ENCODE peak calls at places on chromosome 5, in seven cellular contexts. R, I, G, Z, N, U and B are unnamed samples.
A peak's percentile ranks its signal among the peaks of the same experiment; 100 is the strongest.

GRCh38 chr5:6716634-6717149 is 3.5 kb downstream of the TENT4A start:
- DNase-seq in R (no peak), I (no peak), G (no peak), Z (no peak), N (no peak), U (no peak), B (no peak)

GRCh38 chr5:77644443-77645157 is 6.1 kb upstream of the OTP start:
- DNase-seq in R (no peak), I (no peak), G (no peak), Z (no peak), N (no peak), U (no peak), B (no peak)

GRCh38 chr5:129511291-129511690 is 51.2 kb downstream of the ADAMTS19 start:
- DNase-seq in R (no peak), I (no peak), G (no peak), Z (no peak), N (no peak), U (no peak), B (no peak)

GRCh38 chr5:92969781-92970237 is 611.2 kb downstream of the NR2F1-AS1 start:
- DNase-seq in R (no peak), I (no peak), G (no peak), Z (no peak), N (peak; percentile 98), U (no peak), B (peak; percentile 9)

GRCh38 chr5:107671742-107672211 is 1.0 kb upstream of the EFNA5 start:
- DNase-seq in R (peak; percentile 62), I (no peak), G (no peak), Z (peak; percentile 47), N (no peak), U (peak; percentile 78), B (peak; percentile 86)

GRCh38 chr5:66881475-66882161 is 285.4 kb downstream of the MAST4 start:
- DNase-seq in R (no peak), I (no peak), G (no peak), Z (no peak), N (no peak), U (peak; percentile 87), B (peak; percentile 84)

GRCh38 chr5:171757853-171758535 is 27.6 kb upstream of the SMIM23 start:
- DNase-seq in R (peak; percentile 46), I (no peak), G (no peak), Z (peak; percentile 67), N (peak; percentile 30), U (peak; percentile 92), B (peak; percentile 94)

GRCh38 chr5:139474815-139475791 is 4.3 kb downstream of the SMIM33 start:
- DNase-seq in R (peak; percentile 55), I (no peak), G (peak; percentile 93), Z (no peak), N (no peak), U (no peak), B (no peak)

GRCh38 chr5:173767580-173768266 is 120.4 kb upstream of the CPEB4 start:
- DNase-seq in R (no peak), I (no peak), G (no peak), Z (no peak), N (peak; percentile 35), U (no peak), B (no peak)

GRCh38 chr5:132057498-132058255 is 2.8 kb upstream of the IL3 start:
- DNase-seq in R (no peak), I (no peak), G (no peak), Z (no peak), N (no peak), U (no peak), B (no peak)

GRCh38 chr5:174535691-174536090 is 188.7 kb upstream of the MSX2 start:
- DNase-seq in R (no peak), I (no peak), G (no peak), Z (peak; percentile 74), N (no peak), U (peak; percentile 89), B (peak; percentile 36)

GRCh38 chr5:154107010-154107409 is 68.2 kb downstream of the MFAP3 start:
- DNase-seq in R (no peak), I (no peak), G (no peak), Z (no peak), N (no peak), U (no peak), B (no peak)

GRCh38 chr5:82046268-82046621 is 74.4 kb downstream of the ATG10 start:
- DNase-seq in R (no peak), I (no peak), G (no peak), Z (no peak), N (no peak), U (no peak), B (no peak)

DNA sequence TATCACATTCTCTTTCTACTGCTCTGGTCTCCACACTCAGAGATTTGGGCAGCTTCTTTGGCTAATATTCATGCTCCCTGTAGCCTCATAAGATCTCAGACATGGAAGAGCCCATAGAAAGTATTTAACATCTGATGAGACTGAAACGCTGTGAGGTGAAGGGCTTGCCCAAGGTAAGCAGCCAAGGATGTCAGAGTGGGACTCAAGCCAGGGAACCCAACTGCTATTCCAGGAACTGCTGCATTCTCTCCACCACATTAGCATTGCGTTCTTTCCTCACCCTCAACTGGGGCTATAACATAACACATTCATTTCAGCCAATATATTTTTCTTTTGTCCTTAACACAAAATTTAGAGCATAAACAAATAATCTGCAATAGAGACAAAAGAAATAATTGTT is 3.8 kb downstream of the ADRB2 start:
- DNase-seq in R (no peak), I (no peak), G (no peak), Z (no peak), N (no peak), U (no peak), B (no peak)
- H3K4me3 ChIP-seq in R (no peak overlapping the region), I (peak overlapping the region; percentile 76), G (no peak overlapping the region), Z (no peak overlapping the region), N (no peak overlapping the region), U (peak overlapping the region; percentile 63), B (peak overlapping the region; percentile 81)

GRCh38 chr5:126971455-126972019 is 58.8 kb downstream of the MARCHF3 start:
- DNase-seq in R (no peak), I (no peak), G (peak; percentile 89), Z (no peak), N (no peak), U (no peak), B (no peak)

GRCh38 chr5:126970517-126971017 is 59.8 kb downstream of the MARCHF3 start:
- DNase-seq in R (no peak), I (no peak), G (peak; percentile 47), Z (no peak), N (no peak), U (peak; percentile 57), B (no peak)

GRCh38 chr5:126969548-126969947 is 60.8 kb downstream of the MARCHF3 start:
- DNase-seq in R (no peak), I (peak; percentile 77), G (no peak), Z (no peak), N (no peak), U (no peak), B (no peak)

GRCh38 chr5:126973193-126973592 is 57.2 kb downstream of the MARCHF3 start:
- DNase-seq in R (no peak), I (peak; percentile 24), G (no peak), Z (no peak), N (peak; percentile 5), U (no peak), B (no peak)

GRCh38 chr5:126972062-126972895 is 58.1 kb downstream of the MARCHF3 start:
- DNase-seq in R (no peak), I (peak; percentile 83), G (peak; percentile 70), Z (no peak), N (peak; percentile 39), U (no peak), B (peak; percentile 3)
- H3K79me2 ChIP-seq in R (no peaks in the 10 kb centered on the region), I (peaks cover 33% of the 10 kb centered on the region), G (peaks cover 85% of the 10 kb centered on the region), Z (no peaks in the 10 kb centered on the region), N (no peaks in the 10 kb centered on the region), U (no peaks in the 10 kb centered on the region), B (no peaks in the 10 kb centered on the region)

GRCh38 chr5:150608991-150609390 is 31.5 kb upstream of the SYNPO start:
- DNase-seq in R (no peak), I (no peak), G (no peak), Z (no peak), N (no peak), U (no peak), B (no peak)

GRCh38 chr5:150612405-150612804 is 28.1 kb upstream of the SYNPO start:
- DNase-seq in R (no peak), I (no peak), G (no peak), Z (no peak), N (no peak), U (no peak), B (no peak)

GRCh38 chr5:150607991-150608390 is 32.5 kb upstream of the SYNPO start:
- DNase-seq in R (no peak), I (no peak), G (no peak), Z (no peak), N (no peak), U (no peak), B (no peak)

GRCh38 chr5:150611026-150611425 is 29.4 kb upstream of the SYNPO start:
- DNase-seq in R (no peak), I (no peak), G (no peak), Z (no peak), N (no peak), U (no peak), B (no peak)

DNA sequence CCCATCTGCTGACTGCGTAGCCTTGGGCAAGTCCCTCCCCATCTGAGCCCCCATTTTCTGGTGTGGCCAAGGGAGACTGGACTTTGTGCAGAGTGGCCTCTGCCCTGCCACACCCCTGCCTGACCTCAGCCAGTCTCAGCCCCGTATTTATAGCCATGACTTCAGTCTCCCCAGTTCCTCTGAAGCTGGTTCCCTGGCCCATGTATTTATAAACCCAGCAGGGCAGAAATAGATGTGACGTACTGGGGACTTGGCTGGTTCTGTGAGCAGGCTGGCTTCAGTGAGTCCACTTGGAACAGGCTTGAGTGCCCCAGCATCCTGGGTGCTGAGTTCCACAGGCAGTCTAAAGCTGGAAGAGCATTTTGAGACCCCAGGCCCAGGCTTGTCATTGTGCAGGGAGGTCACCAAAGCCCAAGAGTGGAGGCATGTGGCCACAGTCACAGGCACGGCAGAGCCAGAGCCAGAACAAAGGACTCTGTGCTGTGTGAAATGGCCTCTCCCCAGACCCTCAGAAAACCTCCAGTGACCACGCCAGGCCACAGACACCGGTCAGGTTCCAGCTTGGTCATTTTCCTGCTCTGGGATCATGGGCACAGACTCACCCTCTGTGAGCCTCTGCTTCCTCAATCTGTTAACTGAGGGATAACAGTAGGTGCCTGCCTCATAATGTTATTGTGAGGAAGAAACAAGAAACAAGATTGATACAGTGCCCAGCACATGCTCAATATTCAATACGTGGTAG is 30.4 kb upstream of the SYNPO start:
- DNase-seq in R (peak; percentile 58), I (no peak), G (no peak), Z (no peak), N (peak; percentile 41), U (no peak), B (no peak)
- H3K27ac ChIP-seq in R (peak overlapping the region; percentile 76), I (no peak overlapping the region), G (no peak overlapping the region), Z (no peak overlapping the region), N (no peak overlapping the region), U (no peak overlapping the region), B (no peak overlapping the region)

GRCh38 chr5:157998021-157998504 is 139.1 kb upstream of the CLINT1 start:
- DNase-seq in R (no peak), I (no peak), G (no peak), Z (no peak), N (no peak), U (peak; percentile 57), B (peak; percentile 84)

GRCh38 chr5:157994271-157994691 is 135.3 kb upstream of the CLINT1 start:
- DNase-seq in R (no peak), I (no peak), G (no peak), Z (no peak), N (no peak), U (peak; percentile 40), B (no peak)

GRCh38 chr5:157993201-157993600 is 134.3 kb upstream of the CLINT1 start:
- DNase-seq in R (peak; percentile 28), I (no peak), G (no peak), Z (no peak), N (no peak), U (no peak), B (no peak)

GRCh38 chr5:157990583-157991181 is 131.7 kb upstream of the CLINT1 start:
- DNase-seq in R (no peak), I (no peak), G (no peak), Z (no peak), N (no peak), U (no peak), B (no peak)

GRCh38 chr5:157994906-157995519 is 136.1 kb upstream of the CLINT1 start:
- DNase-seq in R (peak; percentile 83), I (peak; percentile 74), G (peak; percentile 71), Z (peak; percentile 46), N (peak; percentile 41), U (peak; percentile 40), B (peak; percentile 67)
- H3K4me3 ChIP-seq in R (no peak overlapping the region), I (no peak overlapping the region), G (no peak overlapping the region), Z (no peak overlapping the region), N (peak overlapping the region; percentile 23), U (no peak overlapping the region), B (no peak overlapping the region)